ENCODE peak calls at places on chromosomes 16 and 17, in four cellular contexts. M is heart left ventricle, I is fibroblast of lung, C is upper lobe of left lung. S is an unnamed sample.

GRCh38 chr17:8125196-8125946 is 1.5 kb upstream of the HES7 start:
- DNase-seq in M (no peak), I (peak), C (peak), S (peak)

GRCh38 chr16:71273384-71273783 is 15.8 kb downstream of the CMTR2 start:
- DNase-seq in M (no peak), I (no peak), C (no peak), S (no peak)

GRCh38 chr17:8019161-8019560 is 16.7 kb downstream of the GUCY2D start:
- DNase-seq in M (no peak), I (no peak), C (peak), S (no peak)

GRCh38 chr16:71855937-71856662 is 10.3 kb downstream of the ATXN1L start:
- DNase-seq in M (no peak), I (no peak), C (no peak), S (no peak)

GRCh38 chr17:27283057-27283456 is 10.9 kb upstream of the WSB1 start:
- DNase-seq in M (no peak), I (no peak), C (no peak), S (no peak)

GRCh38 chr17:8292639-8293395 is 2.4 kb downstream of the SLC25A35 start:
- DNase-seq in M (no peak), I (no peak), C (no peak), S (no peak)

GRCh38 chr17:48646183-48647102 is 20.3 kb upstream of the HOXB9 start:
- DNase-seq in M (no peak), I (no peak), C (no peak), S (no peak)

GRCh38 chr16:83068686-83069085 is 441.9 kb downstream of the CDH13 start:
- DNase-seq in M (no peak), I (peak), C (no peak), S (no peak)

GRCh38 chr17:7922499-7923289 is 6.6 kb upstream of the RNF227 start:
- DNase-seq in M (peak), I (peak), C (peak), S (peak)

GRCh38 chr16:2450535-2450934 is 9.4 kb upstream of the TEDC2 start:
- DNase-seq in M (no peak), I (no peak), C (no peak), S (no peak)

GRCh38 chr17:80114758-80115157 is 13.4 kb downstream of the GAA start:
- DNase-seq in M (no peak), I (no peak), C (no peak), S (no peak)

GRCh38 chr16:2935418-2935817 is 23.7 kb downstream of the FLYWCH1 start:
- DNase-seq in M (no peak), I (no peak), C (no peak), S (no peak)

GRCh38 chr17:77571141-77571540 is 387.4 kb upstream of the TNRC6C start:
- DNase-seq in M (no peak), I (no peak), C (no peak), S (no peak)

GRCh38 chr16:6374816-6375215 is 957.8 kb upstream of the RBFOX1 start:
- DNase-seq in M (no peak), I (no peak), C (no peak), S (no peak)

GRCh38 chr17:2898255-2898926 is 102.2 kb downstream of the RAP1GAP2 start:
- DNase-seq in M (no peak), I (no peak), C (no peak), S (peak)

GRCh38 chr16:53626816-53627215 is 76.8 kb downstream of the RPGRIP1L start:
- DNase-seq in M (no peak), I (no peak), C (no peak), S (no peak)

GRCh38 chr17:45906237-45906636 is 11.9 kb downstream of the MAPT start:
- DNase-seq in M (no peak), I (no peak), C (no peak), S (no peak)

GRCh38 chr17:27414686-27415085 is 41.6 kb upstream of the KSR1 start:
- DNase-seq in M (no peak), I (no peak), C (no peak), S (no peak)

GRCh38 chr16:85955566-85955965 is 56.6 kb downstream of the IRF8 start:
- DNase-seq in M (no peak), I (no peak), C (no peak), S (no peak)

GRCh38 chr16:7150230-7150629 is 182.4 kb upstream of the RBFOX1 start:
- DNase-seq in M (no peak), I (no peak), C (no peak), S (no peak)

GRCh38 chr17:13931752-13932477 is 137.4 kb upstream of the COX10 start:
- DNase-seq in M (peak), I (peak), C (peak), S (no peak)

GRCh38 chr17:7611635-7612293 is 2.9 kb downstream of the FXR2 start:
- DNase-seq in M (no peak), I (no peak), C (no peak), S (no peak)

GRCh38 chr17:77325826-77326581 is 185.2 kb downstream of the SEC14L1 start:
- DNase-seq in M (peak), I (peak), C (peak), S (no peak)

GRCh38 chr17:2259769-2260536 is 43.6 kb downstream of the SMG6 start:
- DNase-seq in M (no peak), I (peak), C (no peak), S (no peak)

GRCh38 chr17:48539177-48539576 is 5.7 kb downstream of the HOXB2 start:
- DNase-seq in M (no peak), I (peak), C (no peak), S (no peak)

GRCh38 chr16:80171199-80171598 is 369.6 kb upstream of the DYNLRB2 start:
- DNase-seq in M (no peak), I (no peak), C (no peak), S (no peak)

GRCh38 chr16:69115361-69115760 is 9.9 kb downstream of the HAS3 start:
- DNase-seq in M (no peak), I (no peak), C (no peak), S (no peak)

GRCh38 chr16:69112285-69113129 is 7.1 kb downstream of the HAS3 start:
- DNase-seq in M (peak), I (no peak), C (peak), S (peak)

GRCh38 chr16:69114976-69115355 is 9.5 kb downstream of the HAS3 start:
- DNase-seq in M (no peak), I (no peak), C (no peak), S (no peak)

GRCh38 chr16:69113216-69113615 is 7.8 kb downstream of the HAS3 start:
- DNase-seq in M (no peak), I (no peak), C (no peak), S (no peak)

DNA sequence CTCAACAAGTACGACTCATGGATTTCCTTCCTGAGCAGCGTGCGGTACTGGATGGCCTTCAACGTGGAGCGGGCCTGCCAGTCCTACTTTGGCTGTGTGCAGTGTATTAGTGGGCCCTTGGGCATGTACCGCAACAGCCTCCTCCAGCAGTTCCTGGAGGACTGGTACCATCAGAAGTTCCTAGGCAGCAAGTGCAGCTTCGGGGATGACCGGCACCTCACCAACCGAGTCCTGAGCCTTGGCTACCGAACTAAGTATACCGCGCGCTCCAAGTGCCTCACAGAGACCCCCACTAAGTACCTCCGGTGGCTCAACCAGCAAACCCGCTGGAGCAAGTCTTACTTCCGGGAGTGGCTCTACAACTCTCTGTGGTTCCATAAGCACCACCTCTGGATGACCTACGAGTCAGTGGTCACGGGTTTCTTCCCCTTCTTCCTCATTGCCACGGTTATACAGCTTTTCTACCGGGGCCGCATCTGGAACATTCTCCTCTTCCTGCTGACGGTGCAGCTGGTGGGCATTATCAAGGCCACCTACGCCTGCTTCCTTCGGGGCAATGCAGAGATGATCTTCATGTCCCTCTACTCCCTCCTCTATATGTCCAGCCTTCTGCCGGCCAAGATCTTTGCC is 9.0 kb downstream of the HAS3 start:
- DNase-seq in M (no peak), I (no peak), C (no peak), S (peak)
- H3K27ac ChIP-seq in M (no peak), I (no peak), C (no peak), S (no peak)

DNA sequence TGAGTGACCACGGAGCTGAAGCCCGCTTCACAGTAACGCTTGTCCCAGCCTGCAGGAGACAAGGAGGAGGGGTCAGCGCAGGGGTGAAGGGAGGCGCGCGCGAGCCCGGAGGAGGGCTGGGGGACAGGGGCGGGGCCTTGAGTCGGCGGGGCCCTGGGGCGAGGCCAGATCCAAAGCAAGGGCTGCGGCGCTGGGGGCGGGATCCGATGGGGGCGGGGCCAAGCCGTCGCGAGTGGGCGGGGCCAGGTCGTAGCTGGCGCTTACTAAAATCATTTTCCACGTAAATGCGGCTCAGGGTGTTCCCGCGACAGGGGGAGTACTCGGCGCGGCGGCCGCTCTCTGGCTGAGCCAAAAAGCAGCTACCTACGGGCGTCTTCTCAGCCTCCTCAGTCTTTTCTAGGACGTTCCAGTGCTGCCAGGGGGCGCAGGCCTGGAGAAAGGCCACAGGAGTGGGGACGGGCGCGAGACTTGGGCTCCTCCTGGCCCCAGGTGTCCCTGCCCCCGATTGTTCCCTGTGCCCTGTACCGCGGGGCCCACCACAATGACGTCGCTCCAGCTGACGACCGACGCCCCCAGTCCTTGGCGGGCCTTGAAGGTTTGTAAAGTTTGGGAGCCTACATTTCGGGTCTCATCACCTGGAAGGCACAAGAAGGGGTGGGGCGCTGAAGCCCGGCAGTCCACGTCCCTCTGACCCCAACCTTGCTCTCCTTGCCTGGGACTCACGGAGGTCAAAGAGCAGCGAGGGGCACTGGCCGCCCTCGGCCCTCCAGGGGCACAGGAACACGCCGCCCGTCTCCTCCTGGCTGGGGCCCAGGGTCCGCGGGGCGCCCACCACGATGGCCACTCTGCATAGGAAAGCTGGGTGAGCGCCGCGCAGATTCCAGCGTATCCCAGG is 3.9 kb downstream of the ITGA2B start:
- DNase-seq in M (peak), I (peak), C (peak), S (peak)
- TF ChIP-seq CTCF in M (no peak), I (peak), C (no peak), S (no peak)

GRCh38 chr17:73304971-73305786 is 6.6 kb downstream of the CDC42EP4 start:
- DNase-seq in M (peak), I (peak), C (peak), S (peak)
- H3K4me3 ChIP-seq in M (peak), I (peak), C (peak), S (peak)

GRCh38 chr17:66675273-66675990 is 159.5 kb upstream of the CACNG5 start:
- DNase-seq in M (no peak), I (no peak), C (peak), S (no peak)

GRCh38 chr17:66670211-66670610 is 164.7 kb upstream of the CACNG5 start:
- DNase-seq in M (no peak), I (no peak), C (no peak), S (no peak)

GRCh38 chr17:66675991-66676371 is 158.9 kb upstream of the CACNG5 start:
- DNase-seq in M (no peak), I (peak), C (peak), S (no peak)

GRCh38 chr17:66676421-66676820 is 158.5 kb upstream of the CACNG5 start:
- DNase-seq in M (no peak), I (peak), C (peak), S (peak)

DNA sequence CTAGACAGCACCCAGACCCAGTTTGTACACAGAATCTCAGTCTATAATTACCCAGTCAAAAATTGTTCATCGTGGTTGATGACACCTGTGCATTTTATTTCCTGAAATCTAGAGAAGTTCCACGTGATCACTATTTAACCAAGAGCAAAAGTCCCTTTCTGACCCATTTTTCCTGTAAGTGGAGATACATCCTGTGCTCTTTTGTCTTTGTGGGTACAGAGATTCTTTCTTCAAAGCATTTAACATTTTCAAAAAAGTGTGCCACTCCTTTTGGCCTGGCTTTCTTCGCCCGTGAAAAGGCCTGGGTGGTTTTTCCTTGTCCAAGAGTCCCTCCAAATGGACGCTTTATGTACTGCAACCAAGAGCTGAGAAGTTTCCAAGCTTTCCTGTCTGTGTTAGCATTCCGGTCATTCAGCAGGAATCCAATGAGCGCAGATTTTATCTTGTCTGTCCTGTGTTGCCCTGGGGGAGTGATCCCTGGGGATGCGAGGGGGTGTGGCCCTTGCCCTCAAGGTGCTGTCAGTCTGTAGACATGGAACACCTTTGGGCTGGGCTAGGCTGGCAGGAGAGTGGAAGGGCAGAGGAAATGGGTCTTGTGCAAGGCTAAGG is 161.1 kb upstream of the CACNG5 start:
- DNase-seq in M (no peak), I (peak), C (peak), S (no peak)
- H3K27ac ChIP-seq in M (no peak), I (no peak), C (peak), S (no peak)

DNA sequence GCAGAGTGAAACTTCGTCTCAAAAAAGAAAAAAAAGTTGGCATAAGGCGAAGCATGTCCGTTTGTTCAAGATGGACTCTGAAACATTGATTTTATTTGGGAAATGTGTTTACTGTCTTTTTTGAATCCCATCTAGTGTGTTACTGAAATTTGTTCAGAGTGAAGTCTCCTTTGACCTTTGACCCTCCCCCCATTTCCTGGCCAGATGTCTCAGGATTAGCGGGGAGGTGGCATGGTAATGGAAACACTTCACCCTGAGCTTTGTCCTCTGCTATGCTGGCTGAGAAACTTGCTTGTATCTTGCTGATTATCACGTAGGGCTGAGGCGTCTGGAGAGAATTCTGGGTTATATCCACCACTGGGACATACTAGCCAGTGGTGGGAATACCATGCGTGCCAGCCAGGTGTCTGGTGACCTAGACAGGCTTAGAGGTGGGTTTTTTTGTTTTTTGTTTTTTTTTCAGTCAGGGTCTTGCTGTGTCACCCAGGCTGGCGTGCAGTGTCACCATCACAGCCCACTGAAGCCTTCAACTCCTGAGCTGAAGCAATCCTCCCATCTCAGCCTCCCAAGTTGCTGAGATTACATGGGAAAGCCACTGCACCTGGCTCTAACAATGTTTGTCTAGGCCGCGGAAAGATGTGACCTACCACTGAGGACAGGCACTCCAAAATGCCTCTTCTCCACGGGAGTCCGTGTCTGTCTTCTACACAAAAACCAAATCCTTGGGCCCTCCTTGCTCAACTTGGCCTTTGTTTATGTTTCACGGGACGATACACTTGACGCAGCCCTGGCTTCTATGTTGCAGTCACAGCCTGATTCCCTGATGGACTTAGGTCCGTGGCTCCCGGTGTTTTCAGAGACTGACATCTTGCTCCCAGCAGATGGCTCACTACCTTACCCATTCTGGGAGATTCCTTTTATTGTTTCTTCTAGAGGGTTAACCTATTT is 6.6 kb upstream of the GALK1 start:
- DNase-seq in M (no peak), I (no peak), C (no peak), S (peak)
- TF ChIP-seq CTCF in M (peak), I (peak), C (no peak), S (no peak)

DNA sequence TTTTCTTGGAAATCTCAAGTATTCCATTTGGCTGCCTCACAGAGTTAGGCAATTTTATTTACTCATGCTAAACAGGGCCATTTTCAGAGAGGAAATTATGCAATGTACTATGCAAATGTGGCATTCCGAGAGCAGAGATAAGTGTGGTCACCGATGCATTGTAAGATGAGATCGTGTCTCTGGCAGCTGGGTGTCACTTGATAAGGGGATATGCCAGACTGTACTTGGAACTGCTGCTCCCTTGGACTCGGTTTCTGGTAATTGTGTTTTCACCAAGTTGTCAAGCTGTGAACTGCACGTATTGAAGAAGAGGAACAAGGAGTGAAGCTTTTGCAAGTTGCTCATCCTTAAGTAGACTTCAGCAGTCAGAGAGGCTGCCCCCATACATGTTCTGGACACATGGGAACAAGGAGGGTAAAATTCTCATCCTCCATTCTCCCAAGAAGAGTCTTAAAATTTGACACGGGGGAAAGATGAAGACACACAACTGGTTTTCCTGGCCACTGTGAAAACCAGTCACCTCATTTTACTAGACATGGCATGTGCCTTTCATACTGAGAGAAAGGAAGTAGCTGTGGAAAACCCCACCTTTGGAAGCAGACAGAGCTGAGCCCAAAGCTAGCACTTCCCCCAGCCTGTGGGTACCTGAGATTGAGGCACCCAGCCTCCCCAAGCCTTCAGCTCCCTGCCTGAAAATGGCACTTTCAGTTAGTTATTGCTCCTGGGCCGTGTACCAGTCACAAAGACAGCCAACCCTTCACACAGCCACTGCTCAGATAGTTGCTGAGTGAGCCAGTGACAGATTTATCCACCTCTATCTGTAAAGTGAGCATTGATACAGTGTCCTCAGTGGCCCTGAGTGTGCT is 150.7 kb downstream of the SOCS1 start:
- DNase-seq in M (no peak), I (peak), C (peak), S (no peak)
- H3K4me3 ChIP-seq in M (no peak), I (no peak), C (no peak), S (no peak)

GRCh38 chr17:39946551-39947330 is 16.1 kb upstream of the GSDMA start:
- DNase-seq in M (no peak), I (no peak), C (no peak), S (no peak)

GRCh38 chr17:39942076-39942475 is 14.5 kb downstream of the LRRC3C start:
- DNase-seq in M (no peak), I (no peak), C (no peak), S (no peak)

GRCh38 chr17:39943702-39944392 is 16.3 kb downstream of the LRRC3C start:
- DNase-seq in M (no peak), I (no peak), C (peak), S (no peak)

GRCh38 chr17:39939588-39940419 is 12.3 kb downstream of the LRRC3C start:
- DNase-seq in M (peak), I (peak), C (no peak), S (no peak)

DNA sequence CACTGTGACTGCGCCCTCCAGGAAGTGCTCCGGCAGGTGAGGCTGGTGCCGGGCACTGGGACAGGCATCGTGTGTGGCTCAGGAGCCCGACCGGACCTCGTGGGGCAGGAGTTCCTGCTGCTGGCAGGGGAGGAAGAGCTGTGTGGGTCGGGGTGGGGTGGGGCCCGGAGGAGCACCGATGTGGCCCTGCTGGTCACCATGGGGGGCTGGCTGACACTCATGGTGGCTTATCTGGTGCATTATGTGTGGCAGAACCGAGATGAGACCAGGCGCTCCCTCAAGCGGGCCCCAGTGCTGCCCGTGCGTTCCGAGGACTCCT is 16.8 kb downstream of the LRRC3C start:
- DNase-seq in M (no peak), I (no peak), C (no peak), S (no peak)
- H3K27ac ChIP-seq in M (no peak), I (no peak), C (peak), S (no peak)